ENCODE peak calls at places on chromosomes 16 and 17, in five cellular contexts. S, K, T, L and B are unnamed samples.

GRCh38 chr16:75197522-75198134 is 9.3 kb downstream of the CTRB2 start:
- DNase-seq in S (no peak), K (no peak), T (no peak), L (no peak), B (no peak)

GRCh38 chr17:7613769-7614421 is 802 bp downstream of the FXR2 start:
- DNase-seq in S (no peak), K (no peak), T (no peak), L (no peak), B (no peak)

GRCh38 chr17:42325026-42325425 is 36.7 kb downstream of the STAT5A start:
- DNase-seq in S (no peak), K (no peak), T (no peak), L (no peak), B (no peak)

GRCh38 chr16:14559809-14560227 is 70.2 kb downstream of the PARN start:
- DNase-seq in S (no peak), K (no peak), T (peak; percentile 68), L (no peak), B (no peak)

GRCh38 chr17:19322861-19323260 is 39.7 kb downstream of the B9D1 start:
- DNase-seq in S (no peak), K (no peak), T (no peak), L (no peak), B (no peak)

GRCh38 chr17:51035436-51035835 is 85.2 kb downstream of the SPAG9 start:
- DNase-seq in S (peak; percentile 18), K (no peak), T (no peak), L (no peak), B (no peak)

GRCh38 chr17:14918540-14918939 is 346.6 kb downstream of the PMP22 start:
- DNase-seq in S (no peak), K (no peak), T (no peak), L (no peak), B (no peak)

GRCh38 chr16:533391-534088 is 6.0 kb downstream of the CAPN15 start:
- DNase-seq in S (no peak), K (no peak), T (peak; percentile 77), L (no peak), B (no peak)

GRCh38 chr17:63173450-63173849 is 207.4 kb downstream of the TANC2 start:
- DNase-seq in S (no peak), K (no peak), T (no peak), L (no peak), B (no peak)

GRCh38 chr16:69039333-69039941 is 66.0 kb upstream of the HAS3 start:
- DNase-seq in S (no peak), K (no peak), T (peak; percentile 72), L (no peak), B (no peak)

GRCh38 chr16:54284931-54285413 is 1.6 kb downstream of the IRX3 start:
- DNase-seq in S (no peak), K (no peak), T (no peak), L (no peak), B (no peak)

GRCh38 chr17:77959926-77960521 is 1.5 kb downstream of the TNRC6C start:
- DNase-seq in S (no peak), K (no peak), T (no peak), L (no peak), B (peak; percentile 20)

GRCh38 chr17:77737442-77738265 is 220.8 kb upstream of the TNRC6C start:
- DNase-seq in S (no peak), K (no peak), T (no peak), L (no peak), B (no peak)

GRCh38 chr16:1707193-1707790 is 1.3 kb downstream of the MAPK8IP3 start:
- DNase-seq in S (no peak), K (no peak), T (peak; percentile 41), L (no peak), B (no peak)

GRCh38 chr16:18983565-18984424 is at the start of gene TMC7:
- DNase-seq in S (peak; percentile 93), K (no peak), T (peak; percentile 91), L (peak; percentile 71), B (peak; percentile 90)

GRCh38 chr17:33012522-33013033 is 20.9 kb downstream of the SPACA3 start:
- DNase-seq in S (no peak), K (no peak), T (no peak), L (no peak), B (no peak)

GRCh38 chr17:52419256-52419655 is 260.7 kb upstream of the CA10 start:
- DNase-seq in S (no peak), K (no peak), T (peak; percentile 69), L (no peak), B (no peak)

GRCh38 chr17:36640836-36641235 is 39.5 kb downstream of the MRM1 start:
- DNase-seq in S (no peak), K (no peak), T (no peak), L (no peak), B (no peak)

GRCh38 chr17:81719410-81720266 is 7.6 kb downstream of the SLC25A10 start:
- DNase-seq in S (no peak), K (no peak), T (no peak), L (no peak), B (no peak)

GRCh38 chr16:81636298-81636960 is 142.7 kb upstream of the PLCG2 start:
- DNase-seq in S (no peak), K (no peak), T (no peak), L (no peak), B (no peak)

GRCh38 chr16:15644306-15644961 is 1.5 kb upstream of the MARF1 start:
- DNase-seq in S (no peak), K (no peak), T (peak; percentile 87), L (no peak), B (no peak)

GRCh38 chr16:57541754-57542435 is 548 bp upstream of the ADGRG5 start:
- DNase-seq in S (no peak), K (no peak), T (no peak), L (no peak), B (no peak)

GRCh38 chr16:74497761-74498160 is 76.5 kb upstream of the CLEC18B start:
- DNase-seq in S (no peak), K (no peak), T (no peak), L (no peak), B (no peak)

GRCh38 chr16:31094088-31094423 is 541 bp downstream of the VKORC1 start:
- DNase-seq in S (no peak), K (no peak), T (no peak), L (no peak), B (no peak)

GRCh38 chr16:5030251-5030870 is 3.4 kb downstream of the NAGPA start:
- DNase-seq in S (no peak), K (no peak), T (no peak), L (no peak), B (no peak)

GRCh38 chr17:29136998-29137730 is 43.0 kb downstream of the MYO18A start:
- DNase-seq in S (no peak), K (no peak), T (no peak), L (no peak), B (no peak)

GRCh38 chr17:43169561-43170139 is 1.4 kb upstream of the NBR1 start:
- DNase-seq in S (no peak), K (no peak), T (peak; percentile 84), L (no peak), B (peak; percentile 21)

GRCh38 chr16:17403859-17404545 is 66.8 kb downstream of the XYLT1 start:
- DNase-seq in S (no peak), K (peak; percentile 53), T (no peak), L (no peak), B (no peak)
- TF ChIP-seq SUZ12 in S (no peak), K (no peak), T (no peak), L (no peak), B (no peak)

GRCh38 chr17:17190188-17190587 is 15.9 kb downstream of the PLD6 start:
- DNase-seq in S (no peak), K (no peak), T (peak; percentile 40), L (no peak), B (no peak)

GRCh38 chr17:17188586-17188985 is 17.5 kb downstream of the PLD6 start:
- DNase-seq in S (no peak), K (no peak), T (no peak), L (no peak), B (no peak)

GRCh38 chr17:17191346-17191792 is 14.8 kb downstream of the PLD6 start:
- DNase-seq in S (no peak), K (no peak), T (no peak), L (no peak), B (no peak)

GRCh38 chr17:17189559-17189958 is 16.6 kb downstream of the PLD6 start:
- DNase-seq in S (no peak), K (no peak), T (no peak), L (no peak), B (no peak)

GRCh38 chr17:17191961-17192381 is 14.2 kb downstream of the PLD6 start:
- DNase-seq in S (peak; percentile 23), K (no peak), T (no peak), L (no peak), B (no peak)
- TF ChIP-seq SUZ12 in S (no peak), K (no peak), T (no peak), L (no peak), B (no peak)

DNA sequence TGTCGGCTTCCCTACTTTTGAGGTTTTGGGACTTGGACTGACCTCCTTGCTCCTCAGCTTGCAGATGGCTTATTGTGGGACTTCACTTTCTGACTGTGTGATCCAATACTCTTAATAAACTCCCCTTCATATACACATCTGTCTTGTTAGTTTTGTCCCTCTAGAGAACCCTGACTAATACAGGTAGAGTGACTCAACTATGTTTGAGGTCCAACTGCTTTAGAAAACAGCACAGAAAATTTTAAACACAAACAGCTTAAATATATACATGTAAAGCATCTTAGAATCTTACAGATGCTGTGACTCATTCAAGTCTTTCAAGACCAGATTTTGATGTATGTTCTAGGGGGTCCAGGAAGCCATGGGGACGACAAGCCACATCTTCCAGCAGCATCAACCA is 11.7 kb downstream of the SDK2 start:
- DNase-seq in S (no peak), K (no peak), T (no peak), L (no peak), B (no peak)
- TF ChIP-seq SUZ12 in S (no peak), K (no peak), T (no peak), L (no peak), B (no peak)

GRCh38 chr17:83117594-83117993 is 38.2 kb downstream of the METRNL start:
- DNase-seq in S (no peak), K (no peak), T (no peak), L (no peak), B (no peak)

GRCh38 chr17:83122834-83123233 is 43.4 kb downstream of the METRNL start:
- DNase-seq in S (no peak), K (no peak), T (no peak), L (no peak), B (no peak)

GRCh38 chr17:83118071-83118841 is 38.8 kb downstream of the METRNL start:
- DNase-seq in S (no peak), K (no peak), T (no peak), L (no peak), B (no peak)

GRCh38 chr17:83121921-83122820 is 42.8 kb downstream of the METRNL start:
- DNase-seq in S (no peak), K (no peak), T (no peak), L (no peak), B (no peak)

GRCh38 chr17:83119987-83120864 is 40.8 kb downstream of the METRNL start:
- DNase-seq in S (no peak), K (peak; percentile 60), T (no peak), L (no peak), B (no peak)
- TF ChIP-seq SUZ12 in S (no peak), K (no peak), T (no peak), L (no peak), B (no peak)